ENCODE peak calls at places on chromosomes 13 and 19, in five cellular contexts. P is IMR-90, M is H1, U is neuronal stem cell, V is trophoblast cell. F is an unnamed sample.

GRCh38 chr13:92510416-92510815 is 716.2 kb upstream of the GPC6 start:
- DNase-seq in P (peak; percentile 75), M (no peak), V (peak; percentile 1), U (no peak), F (no peak)

GRCh38 chr13:30832845-30833332 is 73.2 kb upstream of the MEDAG start:
- DNase-seq in U (no peak), V (no peak), P (no peak), M (no peak), F (peak; percentile 47)

GRCh38 chr19:42088471-42089190 is 12.7 kb downstream of the ZNF574 start:
- DNase-seq in M (no peak), P (peak; percentile 81), U (no peak), V (no peak), F (no peak)

GRCh38 chr13:113598481-113598880 is 13.9 kb downstream of the TFDP1 start:
- DNase-seq in M (no peak), V (no peak), P (no peak), U (no peak), F (peak; percentile 13)

GRCh38 chr13:44523176-44524017 is 52.7 kb downstream of the TSC22D1 start:
- DNase-seq in M (no peak), V (peak; percentile 76), P (peak; percentile 79), U (no peak), F (no peak)

GRCh38 chr19:19460761-19461265 is 54.5 kb downstream of the TSSK6 start:
- DNase-seq in V (no peak), U (no peak), P (peak; percentile 30), M (no peak), F (peak; percentile 59)

GRCh38 chr13:20831254-20831653 is 57.5 kb upstream of the EEF1AKMT1 start:
- DNase-seq in V (no peak), M (no peak), U (no peak), P (no peak), F (no peak)

GRCh38 chr19:30676990-30677679 is 305.0 kb downstream of the ZNF536 start:
- DNase-seq in P (no peak), U (no peak), M (no peak), V (no peak), F (no peak)

GRCh38 chr13:61316647-61317046 is 99.0 kb downstream of the PCDH20 start:
- DNase-seq in V (no peak), M (no peak), P (no peak), U (no peak), F (peak; percentile 40)

GRCh38 chr13:50809133-50810090 is 34.1 kb downstream of the DLEU7 start:
- DNase-seq in M (no peak), U (no peak), V (no peak), P (no peak), F (no peak)

DNA sequence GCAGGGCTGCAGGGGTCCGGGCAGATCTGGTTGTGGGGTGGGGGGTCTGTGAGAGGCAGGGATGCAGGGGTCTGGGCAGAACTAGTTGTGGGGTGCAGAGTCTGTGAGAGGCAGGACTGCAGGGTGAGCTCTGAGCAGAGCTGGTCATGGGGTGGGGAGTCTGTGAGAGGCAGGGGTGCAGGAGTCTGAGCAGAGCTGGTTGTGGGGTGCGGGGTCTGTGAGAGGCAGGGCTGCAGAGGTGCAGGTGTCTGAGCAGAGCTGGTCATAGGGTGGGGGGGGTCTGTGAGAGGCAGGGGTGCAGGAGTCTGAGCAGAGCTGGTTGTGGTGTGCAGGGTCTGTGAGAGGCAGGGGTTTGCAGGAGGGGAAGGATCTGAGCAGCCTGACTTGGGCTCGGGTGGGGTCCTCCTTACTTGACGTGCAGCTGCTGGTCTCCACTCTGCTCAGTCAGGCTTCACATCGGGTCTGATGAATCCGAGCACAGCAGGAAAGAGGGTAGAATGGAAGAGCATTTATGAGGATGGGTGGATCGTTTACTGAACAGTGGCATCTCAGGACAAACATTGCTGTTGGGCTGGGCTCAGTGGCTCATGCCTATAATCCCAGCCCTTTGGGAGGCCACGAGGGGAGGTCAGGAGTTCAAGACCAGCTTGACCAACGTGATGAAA is 31.2 kb downstream of the IGFL2 start:
- DNase-seq in M (no peak), V (no peak), U (no peak), P (no peak), F (no peak)
- H2BK5ac ChIP-seq in M (no peak overlapping the region), V (no peak overlapping the region), U (no peak overlapping the region), P (no peak overlapping the region), F (no peak overlapping the region)

DNA sequence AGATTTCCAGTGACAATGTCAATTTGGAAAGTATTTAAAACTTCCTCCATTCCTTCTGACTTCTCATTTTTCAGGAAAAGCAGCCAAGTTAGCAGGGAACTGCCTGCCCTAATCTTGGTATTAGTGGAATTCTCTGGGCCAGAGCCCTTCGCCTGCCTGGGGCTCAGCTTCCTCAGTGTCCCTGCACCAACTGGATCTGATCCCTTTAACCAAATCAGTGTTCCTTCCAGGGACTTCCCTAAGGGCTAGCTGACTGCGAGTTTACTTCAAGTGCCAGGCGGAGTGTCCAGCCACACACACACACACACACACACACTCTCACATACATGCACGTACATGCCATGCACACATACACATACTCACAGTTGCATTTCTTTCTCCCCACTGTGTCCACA is 20.0 kb downstream of the RAB20 start:
- DNase-seq in U (no peak), P (peak; percentile 24), V (peak; percentile 65), M (no peak), F (no peak)
- H2BK5ac ChIP-seq in U (no peak overlapping the region), P (no peak overlapping the region), V (peak overlapping the region; percentile 70), M (no peak overlapping the region), F (no peak overlapping the region)

GRCh38 chr19:7888145-7888825 is at the start of gene LRRC8E:
- DNase-seq in U (peak; percentile 63), V (peak; percentile 73), P (peak; percentile 55), M (peak; percentile 92), F (peak; percentile 89)
- H2BK5ac ChIP-seq in U (peak within 1 kb of the TSS; percentile 53), V (no peak within 1 kb of the TSS), P (peak within 1 kb of the TSS; percentile 35), M (peak within 1 kb of the TSS; percentile 16), F (no peak within 1 kb of the TSS)

GRCh38 chr13:33245505-33245904 is 40.0 kb downstream of the STARD13 start:
- DNase-seq in P (no peak), M (no peak), U (no peak), V (no peak), F (no peak)
- H2BK5ac ChIP-seq in P (peak overlapping the region; percentile 44), M (no peak overlapping the region), U (no peak overlapping the region), V (no peak overlapping the region), F (no peak overlapping the region)

GRCh38 chr19:1131718-1132552 is 28.1 kb downstream of the GPX4 start:
- DNase-seq in P (peak; percentile 88), V (peak; percentile 93), M (no peak), U (peak; percentile 51), F (peak; percentile 73)
- H2BK5ac ChIP-seq in P (peak overlapping the region; percentile 92), V (peak overlapping the region; percentile 42), M (peak overlapping the region; percentile 75), U (peak overlapping the region; percentile 75), F (no peak overlapping the region)

F was measured in H9.